ENCODE peak calls at places on chromosome 6, in seven cellular contexts. N, U, C, J, T, I and Q are unnamed samples.

GRCh38 chr6:142926177-142926493 is 18.8 kb downstream of the HIVEP2 start:
- DNase-seq in N (no peak), U (no peak), C (no peak), J (no peak), T (no peak), I (no peak), Q (no peak)

GRCh38 chr6:20403766-20404640 is 2.3 kb downstream of the E2F3 start:
- DNase-seq in N (no peak), U (no peak), C (peak), J (peak), T (peak), I (peak), Q (no peak)

GRCh38 chr6:145148392-145149175 is 586.7 kb downstream of the EPM2A start:
- DNase-seq in N (peak), U (peak), C (no peak), J (peak), T (peak), I (no peak), Q (peak)

GRCh38 chr6:136775548-136775947 is 16.7 kb downstream of the MAP3K5 start:
- DNase-seq in N (no peak), U (peak), C (no peak), J (peak), T (peak), I (no peak), Q (no peak)

GRCh38 chr6:159252955-159253508 is 83.8 kb downstream of the FNDC1 start:
- DNase-seq in N (no peak), U (peak), C (no peak), J (peak), T (peak), I (no peak), Q (peak)

GRCh38 chr6:125952764-125953501 is 3.6 kb upstream of the HINT3 start:
- DNase-seq in N (no peak), U (no peak), C (no peak), J (peak), T (peak), I (no peak), Q (peak)

GRCh38 chr6:21033575-21034026 is 499.3 kb downstream of the CDKAL1 start:
- DNase-seq in N (no peak), U (no peak), C (no peak), J (peak), T (peak), I (no peak), Q (no peak)

GRCh38 chr6:148818939-148819575 is 72.2 kb downstream of the UST start:
- DNase-seq in N (no peak), U (peak), C (no peak), J (no peak), T (peak), I (no peak), Q (peak)

GRCh38 chr6:90319044-90319443 is 22.4 kb upstream of the BACH2 start:
- DNase-seq in N (no peak), U (no peak), C (no peak), J (peak), T (peak), I (no peak), Q (no peak)

GRCh38 chr6:94323853-94324252 is 904.5 kb upstream of the EPHA7 start:
- DNase-seq in N (no peak), U (no peak), C (no peak), J (no peak), T (no peak), I (no peak), Q (no peak)

GRCh38 chr6:9139762-9140161 is 704.4 kb upstream of the SLC35B3 start:
- DNase-seq in N (no peak), U (no peak), C (no peak), J (peak), T (no peak), I (no peak), Q (no peak)

GRCh38 chr6:51983564-51983963 is 103.8 kb downstream of the PKHD1 start:
- DNase-seq in N (no peak), U (no peak), C (no peak), J (no peak), T (no peak), I (no peak), Q (no peak)

GRCh38 chr6:157688275-157688959 is 134.6 kb upstream of the SNX9 start:
- DNase-seq in N (no peak), U (no peak), C (no peak), J (no peak), T (no peak), I (no peak), Q (no peak)